ENCODE peak calls at places on chromosomes 16 and 17, in six cellular contexts. T is MM.1S, R is HCT116, X is left lung, I is heart left ventricle, V is DND-41. U is an unnamed sample. For H3K27me3, the result is how much of the 10 kb centered on the place peaks cover.

GRCh38 chr16:11609474-11610120 is 22.9 kb upstream of the LITAF start:
- DNase-seq in T (no peak), R (no peak), X (no peak), I (no peak), V (no peak), U (no peak)

GRCh38 chr17:2087597-2088211 is 32.8 kb downstream of the HIC1 start:
- DNase-seq in T (peak), R (no peak), X (no peak), I (no peak), V (peak), U (no peak)

GRCh38 chr17:65896889-65897288 is 295.0 kb downstream of the CEP112 start:
- DNase-seq in T (no peak), R (no peak), X (no peak), I (no peak), V (no peak), U (no peak)

GRCh38 chr17:77096570-77097214 is 44.1 kb upstream of the SEC14L1 start:
- DNase-seq in T (peak), R (peak), X (no peak), I (no peak), V (no peak), U (no peak)

GRCh38 chr16:22685162-22685830 is 128.7 kb upstream of the HS3ST2 start:
- DNase-seq in T (no peak), R (no peak), X (no peak), I (no peak), V (no peak), U (no peak)

GRCh38 chr17:43897827-43898226 is 9.5 kb downstream of the MPP2 start:
- DNase-seq in T (no peak), R (no peak), X (no peak), I (no peak), V (no peak), U (no peak)

GRCh38 chr17:40553694-40554534 is 11.4 kb downstream of the CCR7 start:
- DNase-seq in T (no peak), R (no peak), X (no peak), I (peak), V (peak), U (peak)

GRCh38 chr17:61594294-61594825 is 3.3 kb upstream of the NACA2 start:
- DNase-seq in T (no peak), R (no peak), X (no peak), I (no peak), V (no peak), U (no peak)

GRCh38 chr16:82345318-82345717 is 175.3 kb upstream of the MPHOSPH6 start:
- DNase-seq in T (no peak), R (no peak), X (no peak), I (no peak), V (no peak), U (no peak)

GRCh38 chr17:28963212-28963611 is 11.9 kb upstream of the PHF12 start:
- DNase-seq in T (no peak), R (no peak), X (no peak), I (no peak), V (no peak), U (no peak)

GRCh38 chr16:55710466-55710865 is 54.7 kb downstream of the SLC6A2 start:
- DNase-seq in T (no peak), R (no peak), X (no peak), I (no peak), V (peak), U (peak)

GRCh38 chr17:74960739-74961342 is 11.7 kb downstream of the HID1 start:
- DNase-seq in T (peak), R (peak), X (peak), I (no peak), V (peak), U (peak)

GRCh38 chr16:82043680-82044584 is 8.9 kb downstream of the HSD17B2 start:
- DNase-seq in T (no peak), R (no peak), X (no peak), I (no peak), V (no peak), U (no peak)

GRCh38 chr17:29982991-29983390 is 41.6 kb downstream of the EFCAB5 start:
- DNase-seq in T (no peak), R (no peak), X (no peak), I (no peak), V (no peak), U (no peak)

GRCh38 chr16:30585022-30585399 is 486 bp downstream of the ZNF785 start:
- DNase-seq in T (no peak), R (no peak), X (no peak), I (no peak), V (peak), U (no peak)

GRCh38 chr17:40818733-40819527 is 3.5 kb downstream of the KRT10 start:
- DNase-seq in T (peak), R (peak), X (peak), I (peak), V (peak), U (peak)

GRCh38 chr16:72876221-72876620 is 171.7 kb downstream of the ZFHX3 start:
- DNase-seq in T (no peak), R (no peak), X (no peak), I (peak), V (peak), U (no peak)

GRCh38 chr16:11411059-11411550 is 65.8 kb downstream of the RMI2 start:
- DNase-seq in T (no peak), R (no peak), X (peak), I (no peak), V (no peak), U (no peak)

GRCh38 chr17:1179112-1179634 is 608 bp downstream of the ABR start:
- DNase-seq in T (no peak), R (no peak), X (no peak), I (no peak), V (no peak), U (no peak)

GRCh38 chr17:16945513-16946201 is 26.3 kb downstream of the TNFRSF13B start:
- DNase-seq in T (no peak), R (peak), X (no peak), I (no peak), V (no peak), U (no peak)

GRCh38 chr16:29678691-29679267 is at the start of gene QPRT:
- DNase-seq in T (no peak), R (no peak), X (no peak), I (peak), V (no peak), U (peak)

GRCh38 chr17:64133546-64134215 is 3.7 kb upstream of the ERN1 start:
- DNase-seq in T (peak), R (peak), X (no peak), I (no peak), V (peak), U (peak)

GRCh38 chr16:81170824-81171223 is 67.7 kb upstream of the BCO1 start:
- DNase-seq in T (no peak), R (no peak), X (no peak), I (no peak), V (peak), U (peak)

GRCh38 chr17:45838751-45839150 is 5.9 kb upstream of the SPPL2C start:
- DNase-seq in T (no peak), R (no peak), X (peak), I (no peak), V (no peak), U (no peak)

GRCh38 chr16:56670640-56670934 is 973 bp downstream of the MT1H start:
- DNase-seq in T (no peak), R (no peak), X (no peak), I (no peak), V (no peak), U (no peak)

GRCh38 chr16:57060323-57061083 is 31.9 kb upstream of the CPNE2 start:
- DNase-seq in T (no peak), R (no peak), X (no peak), I (peak), V (no peak), U (no peak)

GRCh38 chr16:52528393-52529080 is 18.4 kb downstream of the TOX3 start:
- DNase-seq in T (no peak), R (no peak), X (peak), I (no peak), V (no peak), U (no peak)

GRCh38 chr16:7351572-7351971 is 18.9 kb downstream of the RBFOX1 start:
- DNase-seq in T (no peak), R (no peak), X (no peak), I (no peak), V (no peak), U (no peak)

GRCh38 chr16:89505204-89506112 is 2.7 kb upstream of the SPG7 start:
- DNase-seq in T (no peak), R (peak), X (peak), I (peak), V (peak), U (peak)

GRCh38 chr16:72645526-72645925 is 402.4 kb downstream of the ZFHX3 start:
- DNase-seq in T (no peak), R (no peak), X (no peak), I (no peak), V (no peak), U (no peak)

GRCh38 chr17:31425646-31426045 is 34.2 kb downstream of the RAB11FIP4 start:
- DNase-seq in T (no peak), R (no peak), X (peak), I (no peak), V (no peak), U (no peak)

GRCh38 chr16:78034530-78034929 is 12.2 kb downstream of the CLEC3A start:
- DNase-seq in T (no peak), R (no peak), X (no peak), I (no peak), V (no peak), U (no peak)

GRCh38 chr17:57211543-57211942 is 44.8 kb upstream of the MSI2 start:
- DNase-seq in T (no peak), R (no peak), X (no peak), I (no peak), V (no peak), U (no peak)

GRCh38 chr17:73591278-73592078 is 52.8 kb downstream of the SDK2 start:
- DNase-seq in T (peak), R (no peak), X (peak), I (no peak), V (peak), U (no peak)

GRCh38 chr17:67074781-67075180 is 30.4 kb downstream of the CACNG1 start:
- DNase-seq in T (no peak), R (no peak), X (no peak), I (no peak), V (no peak), U (no peak)

GRCh38 chr17:76122411-76123126 is 18.5 kb downstream of the FOXJ1 start:
- DNase-seq in T (no peak), R (no peak), X (no peak), I (peak), V (no peak), U (no peak)

GRCh38 chr17:49694847-49695697 is 12.7 kb downstream of the SLC35B1 start:
- DNase-seq in T (peak), R (no peak), X (no peak), I (no peak), V (peak), U (peak)

GRCh38 chr16:81846105-81846504 is 67.0 kb downstream of the PLCG2 start:
- DNase-seq in T (no peak), R (no peak), X (no peak), I (no peak), V (no peak), U (no peak)

GRCh38 chr16:85763616-85764015 is 12.7 kb upstream of the C16orf74 start:
- DNase-seq in T (no peak), R (no peak), X (no peak), I (no peak), V (no peak), U (no peak)

GRCh38 chr17:8630227-8630801 is at the start of gene MYH10:
- DNase-seq in T (peak), R (no peak), X (no peak), I (no peak), V (no peak), U (no peak)

GRCh38 chr17:8628172-8628571 is 2.4 kb downstream of the MYH10 start:
- DNase-seq in T (no peak), R (no peak), X (no peak), I (no peak), V (no peak), U (no peak)

GRCh38 chr17:8629371-8630226 is 926 bp downstream of the MYH10 start:
- DNase-seq in T (no peak), R (no peak), X (peak), I (peak), V (peak), U (peak)

GRCh38 chr17:8630802-8631553 is 453 bp upstream of the MYH10 start:
- DNase-seq in T (peak), R (peak), X (peak), I (peak), V (peak), U (peak)

DNA sequence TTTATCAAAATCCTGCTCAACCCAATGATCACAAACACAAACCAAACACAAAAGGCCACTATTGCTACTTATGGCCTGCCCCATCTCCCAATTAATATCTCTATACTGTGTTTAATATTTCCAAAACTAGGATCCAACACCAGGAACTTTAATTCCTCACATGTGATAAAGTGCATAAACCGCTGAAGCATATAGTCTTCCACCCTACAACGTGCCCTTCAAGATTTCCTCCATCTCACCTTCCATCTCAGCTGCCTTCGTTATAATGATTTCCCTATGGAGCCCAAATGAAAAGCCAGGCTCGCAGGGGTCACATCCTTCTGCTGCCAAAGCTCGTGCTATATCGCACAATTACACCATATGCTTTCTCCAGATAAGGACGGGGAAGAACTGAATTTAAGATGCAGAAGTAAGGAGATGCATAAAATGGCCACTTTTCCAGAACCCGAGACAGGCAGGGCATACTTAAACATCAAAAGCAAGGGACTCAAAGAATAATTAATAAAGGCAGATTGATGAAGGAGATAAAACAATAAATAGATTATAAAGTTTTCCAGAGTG is 1.8 kb downstream of the MYH10 start:
- DNase-seq in T (no peak), R (no peak), X (no peak), I (no peak), V (no peak), U (no peak)
- H3K4me3 ChIP-seq in T (no peak), R (no peak), X (peak), I (peak), V (peak), U (peak)

DNA sequence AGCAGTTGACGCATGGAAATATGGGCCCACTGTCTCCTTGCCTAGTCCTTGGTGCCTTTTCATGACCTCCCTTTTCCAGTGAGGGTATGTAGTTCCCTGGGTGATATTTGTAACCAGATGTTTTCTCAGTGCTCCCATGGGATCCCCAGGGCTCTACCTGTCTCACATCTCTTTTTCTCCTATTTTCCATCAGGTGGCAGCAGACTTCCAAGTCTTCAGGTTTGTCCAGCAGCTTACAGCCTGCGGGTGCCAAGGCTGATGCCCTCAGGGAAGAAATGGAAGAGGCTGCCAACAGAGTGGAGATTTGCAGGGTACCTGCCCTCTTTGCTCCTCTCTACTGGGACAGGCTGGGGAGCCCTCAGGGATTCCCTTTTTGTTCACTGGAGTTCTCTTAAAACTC is 89.1 kb downstream of the ELAC2 start:
- DNase-seq in T (no peak), R (no peak), X (no peak), I (no peak), V (no peak), U (peak)
- TF ChIP-seq CTCF in T (no peak), R (peak), X (no peak), I (no peak), V (peak), U (no peak)

DNA sequence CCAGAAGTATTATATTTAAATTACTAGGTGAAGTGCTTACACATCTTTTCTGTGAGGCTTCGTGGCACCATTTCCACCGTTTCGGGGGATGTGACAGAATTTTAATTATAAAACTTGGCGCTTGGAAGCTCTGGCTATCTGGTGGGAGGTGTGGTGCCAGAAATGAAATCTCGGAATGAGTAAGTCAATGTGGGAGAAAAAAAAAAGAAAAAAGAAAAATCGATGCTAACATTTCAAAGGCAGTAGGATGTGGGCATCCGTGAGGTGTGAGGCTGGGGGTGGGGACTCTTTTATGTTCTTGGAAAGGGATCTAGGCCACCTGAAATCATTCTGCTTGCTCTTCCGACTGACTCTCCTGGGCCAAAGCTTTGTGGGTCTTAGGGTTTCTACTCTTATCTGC is 21.9 kb downstream of the CPPED1 start:
- DNase-seq in T (no peak), R (no peak), X (no peak), I (no peak), V (no peak), U (no peak)
- H3K27me3 ChIP-seq in T (under half), R (under half), X (under half), I (under half), V (under half), U (under half)

GRCh38 chr16:71426069-71426879 is 15.6 kb downstream of the TLE7 start:
- DNase-seq in T (no peak), R (peak), X (peak), I (no peak), V (no peak), U (no peak)
- H3K4me3 ChIP-seq in T (no peak), R (peak), X (no peak), I (no peak), V (no peak), U (no peak)

DNA sequence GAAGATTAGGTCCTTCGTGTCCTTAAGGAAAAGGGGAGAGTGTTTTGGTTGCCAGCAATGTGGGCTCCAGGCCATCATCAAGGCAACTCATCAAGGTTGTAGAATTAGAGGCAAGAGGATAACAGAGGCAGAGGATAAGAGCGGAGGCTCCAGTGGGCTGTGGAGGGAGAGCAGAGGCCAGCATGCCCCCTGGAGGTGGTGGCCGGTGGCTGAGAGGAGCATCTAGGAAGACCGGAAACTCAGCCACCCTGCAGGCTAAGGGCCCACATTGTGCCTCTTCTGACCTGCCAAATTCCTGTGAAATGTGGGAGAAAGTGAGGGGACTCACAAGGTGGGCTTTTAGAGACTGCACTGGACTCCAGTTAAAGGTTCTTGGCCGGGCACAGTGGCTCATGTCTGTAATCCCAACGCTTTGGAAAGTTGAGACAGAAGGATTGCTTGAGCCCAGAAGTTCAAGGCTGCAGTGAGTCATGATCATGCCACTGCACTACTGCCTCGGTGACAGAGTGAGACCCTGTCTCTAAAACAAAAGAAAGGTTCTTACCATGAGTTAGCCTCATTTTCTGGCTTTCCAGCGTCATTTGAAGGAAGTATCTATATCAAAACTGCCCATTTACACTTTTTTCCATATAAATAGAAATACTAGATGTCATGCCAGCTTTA is 62.7 kb upstream of the ADORA2B start:
- DNase-seq in T (no peak), R (no peak), X (no peak), I (no peak), V (no peak), U (no peak)
- TF ChIP-seq CTCF in T (no peak), R (peak), X (no peak), I (no peak), V (peak), U (no peak)

GRCh38 chr16:67432491-67432890 is 1.6 kb downstream of the HSD11B2 start:
- DNase-seq in T (no peak), R (no peak), X (no peak), I (no peak), V (no peak), U (no peak)
- H3K27me3 ChIP-seq in T (under half), R (under half), X (under half), I (under half), V (under half), U (under half)

GRCh38 chr16:83803811-83804210 is 4.0 kb upstream of the HSBP1 start:
- DNase-seq in T (no peak), R (no peak), X (no peak), I (no peak), V (no peak), U (peak)
- H3K4me3 ChIP-seq in T (no peak), R (no peak), X (no peak), I (no peak), V (no peak), U (no peak)

GRCh38 chr16:86834451-86835035 is 256.2 kb downstream of the FOXL1 start:
- DNase-seq in T (no peak), R (no peak), X (no peak), I (no peak), V (no peak), U (no peak)

GRCh38 chr16:86833136-86833535 is 254.8 kb downstream of the FOXL1 start:
- DNase-seq in T (peak), R (no peak), X (no peak), I (no peak), V (no peak), U (no peak)

GRCh38 chr16:86828202-86828601 is 249.9 kb downstream of the FOXL1 start:
- DNase-seq in T (no peak), R (no peak), X (no peak), I (no peak), V (no peak), U (no peak)

GRCh38 chr16:86828653-86829052 is 250.3 kb downstream of the FOXL1 start:
- DNase-seq in T (no peak), R (no peak), X (no peak), I (no peak), V (no peak), U (no peak)

DNA sequence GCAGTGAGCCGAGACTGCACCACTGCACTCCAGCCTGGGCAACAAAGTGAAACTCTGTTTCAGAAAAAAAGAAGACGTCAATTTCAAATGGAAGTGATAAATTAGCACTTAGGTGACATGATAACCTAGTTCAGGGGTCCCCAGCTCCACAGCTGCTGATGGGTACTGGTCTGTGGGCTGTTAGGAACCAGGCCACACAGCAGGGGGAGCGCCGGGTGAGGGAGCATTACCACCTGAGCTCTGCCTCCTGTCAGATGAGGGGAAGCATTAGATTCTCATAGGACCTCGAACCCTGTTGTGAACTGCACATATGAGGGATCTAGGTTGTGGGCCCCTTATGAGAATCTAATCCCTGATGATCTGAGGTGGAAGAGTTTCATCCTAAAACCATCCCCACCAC is 253.0 kb downstream of the FOXL1 start:
- DNase-seq in T (no peak), R (no peak), X (no peak), I (no peak), V (no peak), U (no peak)
- TF ChIP-seq CTCF in T (no peak), R (peak), X (no peak), I (no peak), V (no peak), U (no peak)